ENCODE peak calls at places on chromosomes 2 and 18, in nine cellular contexts. N is Panc1; Y is HCEC 1CT; P is SHP77; Z is Jurkat, Clone E6-1; R is NCI-H446 treated with DMSO at 0.1 percent for 48 hours; J is amygdala; A is HEK293T; B is CD4-positive, CD25-positive, alpha-beta regulatory T cell. F is an unnamed sample.
A peak's percentile ranks its signal among the peaks of the same experiment; 100 is the strongest.

GRCh38 chr2:202442882-202443281 is 66.8 kb downstream of the BMPR2 start:
- DNase-seq in J (no peak), R (no peak), Y (no peak), A (no peak), B (no peak), Z (no peak), N (no peak), P (no peak), F (no peak)

GRCh38 chr2:20291106-20291564 is 59.5 kb downstream of the PUM2 start:
- DNase-seq in Z (peak; percentile 44), Y (peak; percentile 82), B (peak; percentile 11), J (peak; percentile 4), R (peak; percentile 48), A (peak; percentile 77), P (peak; percentile 67), N (peak; percentile 72), F (peak; percentile 84)

GRCh38 chr2:128809256-128809636 is 490.6 kb upstream of the HS6ST1 start:
- DNase-seq in B (no peak), N (no peak), A (no peak), J (no peak), P (no peak), Z (no peak), R (no peak), Y (no peak), F (no peak)

GRCh38 chr2:196758474-196759377 is 40.8 kb downstream of the GTF3C3 start:
- DNase-seq in P (no peak), N (no peak), Z (no peak), B (no peak), A (no peak), J (no peak), R (no peak), Y (peak; percentile 23), F (no peak)

GRCh38 chr2:125167820-125168219 is 1142.7 kb downstream of the CNTNAP5 start:
- DNase-seq in R (no peak), A (no peak), Y (no peak), P (no peak), N (no peak), J (no peak), Z (no peak), B (no peak), F (no peak)

GRCh38 chr2:42123426-42123825 is 45.7 kb upstream of the EML4 start:
- DNase-seq in Z (no peak), Y (no peak), B (no peak), P (no peak), N (no peak), J (no peak), R (no peak), A (no peak), F (no peak)

GRCh38 chr18:3857544-3857943 is 407.6 kb downstream of the TGIF1 start:
- DNase-seq in P (no peak), B (no peak), Z (no peak), N (no peak), Y (peak; percentile 72), J (no peak), A (no peak), R (no peak), F (no peak)

GRCh38 chr18:13310286-13310685 is 91.7 kb downstream of the LDLRAD4 start:
- DNase-seq in J (no peak), N (no peak), A (no peak), Z (no peak), B (no peak), R (no peak), Y (no peak), P (no peak), F (no peak)

GRCh38 chr2:135913726-135914365 is 37.6 kb upstream of the MCM6 start:
- DNase-seq in J (no peak), B (peak; percentile 64), N (peak; percentile 12), R (peak; percentile 18), P (no peak), Z (peak; percentile 64), Y (peak; percentile 39), A (peak; percentile 17), F (peak; percentile 20)

GRCh38 chr18:41461058-41461560 is 493.9 kb upstream of the PIK3C3 start:
- DNase-seq in Y (no peak), N (no peak), A (no peak), R (no peak), B (no peak), J (no peak), Z (no peak), P (no peak), F (no peak)

GRCh38 chr2:16189019-16189850 is 248.9 kb downstream of the MYCN start:
- DNase-seq in R (no peak), A (no peak), N (no peak), Z (no peak), J (no peak), Y (no peak), B (no peak), P (no peak), F (no peak)

GRCh38 chr2:186641132-186641806 is 51.4 kb downstream of the ITGAV start:
- DNase-seq in B (no peak), A (no peak), Y (no peak), P (no peak), Z (no peak), R (no peak), J (no peak), N (no peak), F (no peak)

GRCh38 chr2:204021290-204022081 is 84.9 kb downstream of the ICOS start:
- DNase-seq in A (no peak), P (no peak), J (no peak), R (no peak), N (no peak), Z (no peak), Y (no peak), B (no peak), F (no peak)

GRCh38 chr2:181977661-181978350 is 7.8 kb upstream of the PPP1R1C start:
- DNase-seq in R (no peak), Y (peak; percentile 74), B (no peak), P (no peak), N (no peak), J (no peak), A (no peak), Z (no peak), F (no peak)

GRCh38 chr18:33316146-33316587 is 124.4 kb downstream of the CCDC178 start:
- DNase-seq in N (no peak), B (no peak), Z (no peak), J (no peak), R (no peak), A (no peak), P (no peak), Y (no peak), F (no peak)

GRCh38 chr2:209773377-209773776 is 1.7 kb downstream of the UNC80 start:
- DNase-seq in Y (no peak), Z (no peak), N (no peak), R (no peak), P (no peak), B (no peak), A (no peak), J (no peak), F (no peak)

GRCh38 chr18:42801706-42802105 is 313.8 kb downstream of the RIT2 start:
- DNase-seq in N (no peak), B (no peak), Z (no peak), P (no peak), J (no peak), R (no peak), A (no peak), Y (peak; percentile 66), F (no peak)

GRCh38 chr2:150866431-150866830 is 379.0 kb upstream of the RND3 start:
- DNase-seq in J (no peak), A (no peak), Y (peak; percentile 77), R (no peak), Z (no peak), P (no peak), B (no peak), N (no peak), F (no peak)

GRCh38 chr2:124670187-124670586 is 645.1 kb downstream of the CNTNAP5 start:
- DNase-seq in N (no peak), B (no peak), P (no peak), Y (no peak), Z (no peak), R (no peak), J (no peak), A (no peak), F (no peak)

GRCh38 chr18:34710430-34711386 is 610 bp downstream of the DTNA start:
- DNase-seq in A (peak; percentile 51), Z (no peak), R (no peak), J (no peak), Y (peak; percentile 63), N (no peak), B (no peak), P (peak; percentile 75), F (no peak)

GRCh38 chr2:119596638-119597037 is 52.4 kb downstream of the CFAP221 start:
- DNase-seq in N (no peak), Z (no peak), Y (no peak), J (no peak), B (no peak), R (no peak), A (no peak), P (no peak), F (no peak)

GRCh38 chr2:2914252-2914651 is 463.4 kb downstream of the EIPR1 start:
- DNase-seq in Z (no peak), N (no peak), P (no peak), J (no peak), R (no peak), A (no peak), Y (no peak), B (no peak), F (no peak)

GRCh38 chr2:36811071-36811470 is 114.6 kb downstream of the VIT start:
- DNase-seq in Y (no peak), R (no peak), J (no peak), Z (no peak), B (no peak), N (no peak), P (no peak), A (no peak), F (no peak)

GRCh38 chr2:52141076-52141475 is 1109.1 kb upstream of the NRXN1 start:
- DNase-seq in A (no peak), P (no peak), Z (no peak), Y (no peak), R (no peak), B (no peak), N (no peak), J (no peak), F (no peak)

GRCh38 chr2:190507135-190507534 is 27.4 kb downstream of the NEMP2 start:
- DNase-seq in Z (no peak), P (no peak), R (peak; percentile 41), B (no peak), A (no peak), J (no peak), N (no peak), Y (no peak), F (no peak)

GRCh38 chr2:73856214-73856613 is 27.5 kb downstream of the STAMBP start:
- DNase-seq in R (no peak), A (no peak), B (no peak), Y (peak; percentile 99), J (no peak), P (no peak), Z (no peak), N (no peak), F (no peak)

F was measured in NT2/D1.